ENCODE peak calls at places on chromosomes 7 and 10, in seven cellular contexts. Q is SHP77, U is iPS-NIHi11, M is left ventricle myocardium inferior, A is ovary, R is anterior cingulate cortex, J is PC-9. S is an unnamed sample.

GRCh38 chr7:47314728-47315601 is 266.9 kb downstream of the TNS3 start:
- DNase-seq in Q (no peak), U (no peak), M (peak; percentile 54), A (peak; percentile 46), R (peak; percentile 12), J (no peak), S (no peak)

GRCh38 chr7:41187322-41187721 is 515.6 kb downstream of the INHBA start:
- DNase-seq in Q (no peak), U (no peak), M (no peak), A (no peak), R (no peak), J (peak; percentile 68), S (no peak)

GRCh38 chr7:37921340-37921805 is 933 bp downstream of the EPDR1 start:
- DNase-seq in Q (peak; percentile 61), U (peak; percentile 28), M (peak; percentile 30), A (peak; percentile 70), R (peak; percentile 40), J (no peak), S (no peak)

GRCh38 chr10:116771101-116771705 is 28.8 kb upstream of the HSPA12A start:
- DNase-seq in Q (no peak), U (no peak), M (peak; percentile 67), A (peak; percentile 84), R (no peak), J (no peak), S (no peak)

GRCh38 chr10:95706990-95707389 is 13.3 kb upstream of the TCTN3 start:
- DNase-seq in Q (no peak), U (no peak), M (no peak), A (no peak), R (no peak), J (no peak), S (no peak)

GRCh38 chr10:22321156-22321711 is 335 bp downstream of the BMI1 start:
- DNase-seq in Q (peak; percentile 45), U (peak; percentile 58), M (peak; percentile 72), A (peak; percentile 70), R (no peak), J (peak; percentile 35), S (peak; percentile 84)

GRCh38 chr10:133274751-133275682 is 1.7 kb downstream of the ADAM8 start:
- DNase-seq in Q (no peak), U (no peak), M (no peak), A (no peak), R (no peak), J (peak; percentile 68), S (no peak)

GRCh38 chr7:47100815-47101435 is 481.0 kb downstream of the TNS3 start:
- DNase-seq in Q (peak; percentile 16), U (peak; percentile 68), M (peak; percentile 35), A (no peak), R (no peak), J (peak; percentile 61), S (no peak)

GRCh38 chr10:97574374-97575100 is 2.0 kb downstream of the ANKRD2 start:
- DNase-seq in Q (peak; percentile 84), U (peak; percentile 77), M (peak; percentile 60), A (no peak), R (no peak), J (peak; percentile 92), S (no peak)

GRCh38 chr10:68428396-68428795 is 21.3 kb upstream of the RUFY2 start:
- DNase-seq in Q (no peak), U (no peak), M (no peak), A (no peak), R (no peak), J (no peak), S (no peak)

GRCh38 chr10:71621783-71622526 is 97.6 kb downstream of the C10orf105 start:
- DNase-seq in Q (no peak), U (no peak), M (no peak), A (peak; percentile 47), R (peak; percentile 19), J (peak; percentile 71), S (peak; percentile 76)

GRCh38 chr7:159128767-159129166 is 15.9 kb downstream of the VIPR2 start:
- DNase-seq in Q (no peak), U (no peak), M (no peak), A (no peak), R (no peak), J (no peak), S (no peak)

GRCh38 chr7:55105952-55106351 is 87.1 kb downstream of the EGFR start:
- DNase-seq in Q (no peak), U (no peak), M (no peak), A (no peak), R (no peak), J (no peak), S (no peak)

GRCh38 chr7:27098493-27099223 is 2.9 kb upstream of the HOXA1 start:
- DNase-seq in Q (no peak), U (no peak), M (no peak), A (no peak), R (no peak), J (no peak), S (no peak)

GRCh38 chr10:119595715-119596515 is 849 bp downstream of the TIAL1 start:
- DNase-seq in Q (no peak), U (no peak), M (peak; percentile 43), A (peak; percentile 54), R (no peak), J (no peak), S (peak; percentile 59)

GRCh38 chr10:96922978-96923948 is 91.2 kb downstream of the LCOR start:
- DNase-seq in Q (no peak), U (no peak), M (no peak), A (no peak), R (no peak), J (no peak), S (no peak)

GRCh38 chr10:317219-317868 is 182.1 kb downstream of the ZMYND11 start:
- DNase-seq in Q (no peak), U (no peak), M (peak; percentile 49), A (no peak), R (no peak), J (no peak), S (no peak)

GRCh38 chr10:113080621-113081229 is 130.7 kb downstream of the TCF7L2 start:
- DNase-seq in Q (no peak), U (no peak), M (no peak), A (no peak), R (no peak), J (no peak), S (no peak)

S was measured in hypothalamus.